ENCODE peak calls at places on chromosomes 3 and 15, in ten cellular contexts. D is NB4, I is tibial nerve, Y is A549, H is sigmoid colon, E is endothelial cell of umbilical vein, K is HepG2, G is prostate gland, T is IMR-90, Q is vagina. U is an unnamed sample.

GRCh38 chr15:45634442-45635190 is at the start of gene SQOR:
- DNase-seq in Q (no peak), H (peak; percentile 95), Y (peak; percentile 86), I (peak; percentile 68), K (peak; percentile 68), D (peak; percentile 89), T (peak; percentile 54), E (peak; percentile 77), G (peak; percentile 88), U (peak; percentile 93)

GRCh38 chr15:27820232-27820631 is 278.9 kb downstream of the OCA2 start:
- DNase-seq in T (peak; percentile 31), D (peak; percentile 85), K (no peak), I (no peak), G (no peak), H (no peak), Q (no peak), Y (peak; percentile 22), E (no peak), U (no peak)

GRCh38 chr15:33283603-33284002 is 27.2 kb upstream of the RYR3 start:
- DNase-seq in K (no peak), T (no peak), G (no peak), Y (no peak), Q (no peak), H (no peak), D (no peak), E (no peak), I (no peak), U (no peak)

GRCh38 chr3:11774296-11774877 is 72.3 kb downstream of the TAMM41 start:
- DNase-seq in D (peak; percentile 43), I (no peak), H (peak; percentile 68), T (peak; percentile 45), Q (no peak), G (peak; percentile 71), E (peak; percentile 60), Y (peak; percentile 62), K (peak; percentile 52), U (peak; percentile 45)

GRCh38 chr3:30970183-30970582 is 75.7 kb upstream of the GADL1 start:
- DNase-seq in G (no peak), E (peak; percentile 24), I (no peak), Q (no peak), T (no peak), H (no peak), Y (peak; percentile 7), D (peak; percentile 16), K (peak; percentile 4), U (no peak)

GRCh38 chr15:79099692-79100091 is 9.1 kb upstream of the RASGRF1 start:
- DNase-seq in E (no peak), H (no peak), I (no peak), Y (no peak), G (no peak), D (no peak), T (peak; percentile 4), K (no peak), Q (no peak), U (no peak)

GRCh38 chr15:79197285-79197684 is 85.2 kb upstream of the ANKRD34C start:
- DNase-seq in E (no peak), Y (no peak), G (no peak), K (no peak), D (no peak), T (no peak), H (no peak), Q (no peak), I (no peak), U (no peak)

GRCh38 chr3:44954962-44955361 is 21.0 kb downstream of the ZDHHC3 start:
- DNase-seq in G (no peak), H (no peak), I (no peak), Y (no peak), Q (no peak), D (peak; percentile 87), T (peak; percentile 70), E (peak; percentile 77), K (peak; percentile 55), U (no peak)

GRCh38 chr15:56613826-56614225 is 119.5 kb downstream of the ZNF280D start:
- DNase-seq in I (no peak), T (no peak), K (no peak), Q (no peak), G (no peak), E (no peak), H (no peak), Y (no peak), D (no peak), U (no peak)

GRCh38 chr3:21017115-21017852 is 733.7 kb downstream of the ZNF385D start:
- DNase-seq in D (peak; percentile 15), H (no peak), G (no peak), I (no peak), K (no peak), Q (no peak), E (no peak), Y (peak; percentile 17), T (no peak), U (no peak)

GRCh38 chr3:157436583-157437300 is at the start of gene PTX3:
- DNase-seq in Q (no peak), Y (peak; percentile 8), T (peak; percentile 94), E (peak; percentile 85), D (peak; percentile 95), H (peak; percentile 75), I (no peak), K (no peak), G (no peak), U (no peak)
- TF ChIP-seq POLR2A in Q (no peak), Y (no peak), T (peak; percentile 75), E (peak; percentile 89), D (no peak), H (no peak), I (no peak), K (no peak), G (no peak), U (peak; percentile 14)

DNA sequence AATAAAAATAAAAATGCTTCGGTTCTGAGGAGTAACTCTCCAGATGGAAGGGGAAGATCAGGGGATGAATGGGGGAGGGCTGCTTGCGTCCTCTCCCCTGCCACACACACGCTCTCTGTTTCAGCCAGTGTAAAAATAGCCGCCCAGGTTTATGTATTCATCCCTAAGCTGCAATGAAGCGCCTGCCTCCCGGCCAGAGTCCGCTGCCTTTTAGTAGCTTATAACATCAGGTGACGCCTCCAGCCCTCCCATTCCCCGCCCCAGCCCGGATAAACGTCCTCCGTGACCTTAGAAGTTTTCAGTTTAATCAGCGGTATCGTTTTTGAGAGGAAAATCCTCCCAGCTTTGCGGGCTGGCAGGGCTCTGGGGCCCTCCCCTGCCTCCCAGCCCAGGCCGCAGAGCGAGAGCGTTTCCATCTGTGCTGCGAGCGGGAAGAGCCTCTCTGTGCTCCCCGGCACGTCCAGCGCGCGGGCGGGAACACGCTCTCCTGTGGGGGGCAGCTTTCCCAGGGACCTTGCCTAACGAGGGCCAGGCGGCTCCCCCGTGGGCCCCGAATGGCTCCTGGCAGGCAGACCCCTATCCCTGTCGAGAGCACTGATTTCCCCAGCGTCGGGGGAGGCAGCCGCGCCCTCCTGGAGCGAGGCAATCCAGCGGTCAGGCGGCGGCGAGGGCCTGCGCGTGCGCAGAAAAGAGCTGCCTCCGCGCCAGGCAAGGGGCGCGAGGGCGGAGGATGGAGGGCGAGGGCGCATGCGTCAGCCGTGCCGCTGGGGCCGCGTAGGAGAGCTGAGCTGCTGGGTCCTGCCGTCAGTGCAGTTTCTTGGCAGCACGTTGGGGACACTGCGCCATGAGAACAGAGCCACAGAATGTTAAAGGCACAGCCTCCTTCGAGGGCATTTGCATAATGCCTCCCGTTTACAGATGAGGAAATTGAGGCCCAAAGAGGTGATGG is 71.2 kb downstream of the CCNL1 start:
- DNase-seq in H (peak; percentile 99), E (peak; percentile 96), Q (peak; percentile 99), Y (peak; percentile 93), G (peak; percentile 95), D (peak; percentile 93), I (peak; percentile 91), T (peak; percentile 94), K (peak; percentile 91), U (peak; percentile 96)
- TF ChIP-seq POLR2A in H (peak; percentile 96), E (peak; percentile 72), Q (peak; percentile 65), Y (peak; percentile 84), G (peak; percentile 69), D (no peak), I (peak; percentile 93), T (peak; percentile 87), K (peak; percentile 83), U (peak; percentile 92)

GRCh38 chr15:74842581-74843444 is at the start of gene ULK3:
- DNase-seq in I (peak; percentile 81), K (peak; percentile 70), G (peak; percentile 86), H (peak; percentile 96), T (peak; percentile 73), Y (peak; percentile 90), D (peak; percentile 96), E (peak; percentile 81), Q (no peak), U (peak; percentile 93)
- TF ChIP-seq POLR2A in I (peak; percentile 53), K (peak; percentile 75), G (peak; percentile 38), H (no peak), T (no peak), Y (peak; percentile 88), D (peak; percentile 83), E (peak; percentile 88), Q (peak; percentile 48), U (peak; percentile 74)

GRCh38 chr3:194206375-194206774 is 70.4 kb downstream of the HES1 start:
- DNase-seq in T (peak; percentile 2), I (no peak), H (peak; percentile 94), E (peak; percentile 76), G (peak; percentile 71), D (no peak), K (no peak), Q (peak; percentile 90), Y (no peak), U (peak; percentile 50)

GRCh38 chr3:194208701-194209100 is 72.8 kb downstream of the HES1 start:
- DNase-seq in H (peak; percentile 3), Q (no peak), E (no peak), Y (no peak), K (no peak), T (no peak), D (no peak), I (no peak), G (no peak), U (no peak)

GRCh38 chr3:194215392-194215791 is 79.4 kb downstream of the HES1 start:
- DNase-seq in H (peak; percentile 14), I (no peak), G (no peak), Q (no peak), T (no peak), Y (no peak), K (no peak), D (no peak), E (no peak), U (no peak)

GRCh38 chr3:194212869-194213320 is 76.9 kb downstream of the HES1 start:
- DNase-seq in T (no peak), K (no peak), D (no peak), E (no peak), I (no peak), Q (no peak), H (peak; percentile 38), Y (no peak), G (peak; percentile 65), U (no peak)

DNA sequence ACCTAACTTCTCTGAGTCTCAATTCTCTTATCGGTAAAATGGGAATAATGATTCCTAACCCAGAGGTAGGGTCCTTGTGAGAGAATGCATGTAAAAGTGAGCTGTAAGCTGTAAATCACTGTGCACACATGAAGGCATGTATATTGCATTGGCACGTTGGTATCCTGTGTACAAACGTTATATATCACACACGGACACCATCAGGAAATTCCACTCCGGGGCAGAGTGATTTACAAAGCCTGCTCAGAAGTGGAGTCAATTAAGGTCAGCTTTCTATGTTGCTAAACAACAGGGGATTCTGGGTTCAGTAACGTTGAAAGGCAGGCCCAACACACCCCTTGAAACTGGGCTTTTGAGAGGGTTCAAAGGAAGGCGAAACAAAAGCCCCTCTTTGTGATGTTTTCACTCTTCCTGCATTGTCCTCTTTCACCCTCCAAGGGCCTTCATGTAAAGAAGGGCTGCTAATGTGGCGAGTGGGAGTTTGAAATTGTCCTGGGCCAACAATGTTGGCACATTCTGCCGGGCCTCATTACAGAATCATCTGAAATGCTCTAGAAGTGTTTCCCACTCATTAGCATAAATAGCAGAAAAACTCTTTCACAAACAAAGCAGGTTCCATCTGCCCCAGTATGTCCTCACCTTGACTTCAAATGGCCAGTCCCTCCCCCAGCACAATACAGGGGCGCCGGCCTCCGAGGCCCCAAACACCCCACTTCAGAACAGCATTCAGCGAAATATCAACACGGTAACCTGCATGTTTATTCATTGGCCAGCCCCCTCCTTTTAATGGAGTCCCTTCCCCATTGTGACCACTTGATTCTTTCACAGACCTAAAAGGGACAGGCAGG is 76.3 kb downstream of the HES1 start:
- DNase-seq in Y (no peak), T (no peak), G (no peak), K (no peak), H (peak; percentile 28), D (no peak), E (peak; percentile 74), I (no peak), Q (no peak), U (no peak)
- TF ChIP-seq POLR2A in Y (no peak), T (no peak), G (no peak), K (no peak), H (no peak), D (no peak), E (no peak), I (no peak), Q (no peak), U (no peak)